ENCODE peak calls at places on chromosomes 13 and 19, in eight cellular contexts. D, W, B, H, E, C, Z and N are unnamed samples.

GRCh38 chr13:110300090-110300815 is 6.7 kb downstream of the COL4A1 start:
- DNase-seq in B (no peak), D (no peak), H (no peak), W (no peak), E (peak), Z (no peak), C (no peak), N (no peak)

GRCh38 chr19:1690570-1691307 is 38.3 kb upstream of the TCF3 start:
- DNase-seq in B (no peak), C (no peak), W (no peak), Z (peak), D (peak), H (no peak), E (no peak), N (no peak)

GRCh38 chr13:28658539-28658795 is 463 bp upstream of the POMP start:
- DNase-seq in H (no peak), E (no peak), D (no peak), Z (no peak), B (no peak), C (no peak), W (no peak), N (no peak)

GRCh38 chr13:99634672-99635071 is 133.4 kb downstream of the TM9SF2 start:
- DNase-seq in C (no peak), H (no peak), Z (no peak), E (no peak), W (no peak), B (no peak), D (no peak), N (no peak)

GRCh38 chr13:50365683-50366391 is 350.6 kb downstream of the KCNRG start:
- DNase-seq in B (no peak), Z (no peak), W (no peak), D (no peak), C (no peak), H (no peak), E (no peak), N (peak)

GRCh38 chr13:31522431-31522830 is 216.9 kb upstream of the RXFP2 start:
- DNase-seq in W (no peak), D (no peak), B (no peak), Z (no peak), H (no peak), C (no peak), E (no peak), N (no peak)

GRCh38 chr19:11202488-11203193 is 5.3 kb upstream of the KANK2 start:
- DNase-seq in D (no peak), W (peak), E (no peak), B (no peak), Z (no peak), C (no peak), H (no peak), N (no peak)

GRCh38 chr19:21256722-21257121 is 72.5 kb downstream of the ZNF708 start:
- DNase-seq in D (no peak), H (no peak), E (peak), Z (peak), W (no peak), B (peak), C (no peak), N (no peak)

GRCh38 chr13:98839826-98840769 is 87.6 kb upstream of the SLC15A1 start:
- DNase-seq in E (peak), B (peak), D (peak), Z (peak), C (no peak), W (peak), H (peak), N (peak)

GRCh38 chr19:10086904-10087256 is 763 bp downstream of the SHFL start:
- DNase-seq in W (peak), H (no peak), C (no peak), D (no peak), E (no peak), B (no peak), Z (no peak), N (no peak)

GRCh38 chr19:2221250-2221831 is 14.8 kb downstream of the PLEKHJ1 start:
- DNase-seq in B (no peak), Z (peak), W (no peak), H (no peak), E (peak), C (no peak), D (no peak), N (no peak)

GRCh38 chr13:77715233-77715891 is 17.9 kb downstream of the SLAIN1 start:
- DNase-seq in Z (no peak), D (no peak), W (no peak), B (no peak), H (no peak), E (no peak), C (no peak), N (no peak)

GRCh38 chr13:74562381-74562780 is 428.2 kb upstream of the KLF12 start:
- DNase-seq in D (no peak), H (no peak), Z (no peak), E (peak), C (no peak), B (no peak), W (no peak), N (no peak)

GRCh38 chr13:66305960-66306617 is 924.0 kb downstream of the PCDH9 start:
- DNase-seq in D (no peak), W (no peak), B (no peak), Z (no peak), H (no peak), E (no peak), C (no peak), N (no peak)

GRCh38 chr19:47179643-47180310 is 49.1 kb downstream of the SAE1 start:
- DNase-seq in E (no peak), H (no peak), B (no peak), Z (no peak), W (no peak), D (no peak), C (no peak), N (no peak)

GRCh38 chr19:11018743-11019142 is 57.9 kb downstream of the SMARCA4 start:
- DNase-seq in C (no peak), E (no peak), D (no peak), B (no peak), Z (no peak), H (no peak), W (no peak), N (no peak)

GRCh38 chr19:51552996-51553725 is 17.9 kb upstream of the ZNF175 start:
- DNase-seq in D (peak), H (no peak), B (peak), W (peak), C (no peak), Z (peak), E (peak), N (no peak)

GRCh38 chr19:6736169-6736916 is 1.0 kb downstream of the GPR108 start:
- DNase-seq in D (peak), C (peak), H (peak), E (peak), Z (peak), B (peak), W (peak), N (peak)

GRCh38 chr19:6734096-6734696 is 3.2 kb downstream of the GPR108 start:
- DNase-seq in C (no peak), B (no peak), E (no peak), D (no peak), H (no peak), Z (no peak), W (no peak), N (no peak)

GRCh38 chr19:6736917-6737283 is 480 bp downstream of the GPR108 start:
- DNase-seq in H (no peak), D (no peak), C (no peak), W (no peak), B (no peak), Z (no peak), E (no peak), N (no peak)

GRCh38 chr19:6733338-6734095 is 3.9 kb downstream of the GPR108 start:
- DNase-seq in Z (no peak), E (no peak), D (peak), B (no peak), H (no peak), C (no peak), W (no peak), N (no peak)

GRCh38 chr19:6735181-6735891 is 2.0 kb downstream of the GPR108 start:
- DNase-seq in D (no peak), W (no peak), B (no peak), Z (no peak), E (no peak), H (no peak), C (no peak), N (no peak)
- H3K27ac ChIP-seq in D (no peak), W (peak), B (peak), Z (peak), E (no peak), H (peak), C (peak), N (no peak)

GRCh38 chr13:55244991-55245644 is 1895.6 kb upstream of the PRR20A start:
- DNase-seq in Z (no peak), E (no peak), D (peak), C (no peak), W (no peak), H (no peak), B (no peak), N (no peak)
- TF ChIP-seq CTCF in Z (no peak), E (no peak), D (peak), C (no peak), W (no peak), H (no peak), B (no peak), N (no peak)

DNA sequence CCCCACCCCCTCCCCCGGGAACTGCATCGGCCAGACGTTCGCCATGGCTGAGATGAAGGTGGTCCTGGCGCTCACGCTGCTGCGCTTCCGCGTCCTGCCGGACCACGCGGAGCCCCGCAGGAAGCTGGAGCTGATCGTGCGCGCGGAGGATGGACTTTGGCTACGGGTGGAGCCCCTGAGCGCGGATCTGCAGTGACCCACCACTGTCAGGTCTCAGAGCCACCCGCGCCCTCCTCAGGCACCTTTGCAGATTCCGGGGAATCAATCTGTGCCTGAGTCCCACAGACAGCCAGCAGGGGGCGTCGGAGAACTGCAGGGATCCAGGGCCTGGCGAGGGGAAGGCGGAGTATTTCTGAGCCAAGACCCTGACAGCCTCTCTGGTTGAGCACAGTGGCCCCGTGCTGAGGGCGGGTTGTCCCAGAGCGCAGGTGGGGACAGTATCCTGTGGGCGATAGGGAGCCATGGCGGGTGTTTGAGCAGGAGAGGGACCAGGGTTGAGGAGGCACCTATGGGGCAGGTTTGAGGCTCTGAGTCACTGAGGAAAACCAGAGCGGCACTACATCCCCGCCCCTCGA is 30.4 kb upstream of the CYP4F8 start:
- DNase-seq in E (peak), B (peak), C (no peak), D (peak), H (peak), W (peak), Z (peak), N (peak)
- TF ChIP-seq POLR2A in E (no peak), B (no peak), C (no peak), D (no peak), H (no peak), W (no peak), Z (no peak), N (no peak)

DNA sequence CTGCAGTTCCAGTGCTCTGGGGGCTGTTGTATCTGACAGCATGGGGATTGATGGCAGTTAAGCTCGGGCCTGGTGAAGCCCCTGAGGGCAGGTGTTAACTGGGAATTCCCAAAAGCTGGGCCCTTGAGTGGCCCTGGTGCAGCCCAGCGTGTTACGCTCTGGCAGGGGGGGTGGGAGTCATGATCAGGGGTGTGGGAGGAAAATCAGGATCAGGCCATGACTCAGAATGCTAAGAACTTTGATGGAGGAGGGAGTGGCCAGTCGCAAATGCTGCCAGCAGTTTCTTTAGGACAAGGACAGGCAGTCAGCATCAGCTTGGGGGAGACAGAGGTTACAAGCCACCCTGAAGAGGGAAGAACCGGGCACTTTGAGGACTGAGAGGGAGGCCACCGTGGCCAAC is 19.6 kb downstream of the AP2A1 start:
- DNase-seq in E (peak), C (no peak), Z (peak), W (no peak), D (no peak), H (peak), B (peak), N (no peak)
- H3K27ac ChIP-seq in E (peak), C (peak), Z (peak), W (no peak), D (no peak), H (peak), B (peak), N (no peak)